ENCODE peak calls at places on chromosomes 6 and 20, in seven cellular contexts. X is sciatic nerve, U is GM19239, L is A549, G is A673, B is T follicular helper cell, M is fibroblast of mammary gland. V is an unnamed sample.

GRCh38 chr6:16436550-16436949 is 198.2 kb downstream of the GMPR start:
- DNase-seq in G (no peak), L (no peak), X (no peak), M (no peak), U (no peak), B (peak), V (no peak)

GRCh38 chr6:89787660-89788338 is 31.8 kb downstream of the MDN1 start:
- DNase-seq in G (no peak), M (no peak), B (no peak), L (no peak), X (no peak), U (no peak), V (no peak)

GRCh38 chr20:40860487-40860902 is 168.1 kb upstream of the TOP1 start:
- DNase-seq in M (peak), B (no peak), G (no peak), U (no peak), L (no peak), X (no peak), V (no peak)

GRCh38 chr6:155170519-155170918 is 93.3 kb upstream of the CLDN20 start:
- DNase-seq in X (no peak), M (no peak), U (no peak), L (no peak), B (no peak), G (no peak), V (no peak)

GRCh38 chr6:157669747-157670216 is 153.3 kb upstream of the SNX9 start:
- DNase-seq in X (peak), M (peak), G (peak), B (no peak), L (peak), U (no peak), V (peak)

GRCh38 chr6:52543729-52544324 is 33.0 kb downstream of the TRAM2 start:
- DNase-seq in M (peak), L (no peak), U (no peak), X (no peak), G (peak), B (no peak), V (no peak)

GRCh38 chr6:32885698-32886286 is 31.8 kb downstream of the PSMB9 start:
- DNase-seq in G (peak), M (peak), L (peak), B (no peak), U (peak), X (no peak), V (peak)

GRCh38 chr6:47700051-47700450 is 1.7 kb downstream of the ADGRF4 start:
- DNase-seq in M (peak), B (no peak), L (peak), X (no peak), G (no peak), U (no peak), V (peak)

GRCh38 chr6:3749991-3750323 is 1.6 kb downstream of the PXDC1 start:
- DNase-seq in U (no peak), B (no peak), M (peak), L (no peak), X (peak), G (peak), V (no peak)

GRCh38 chr6:37668251-37668650 is 29.4 kb downstream of the MDGA1 start:
- DNase-seq in L (peak), X (no peak), M (no peak), G (no peak), U (no peak), B (no peak), V (no peak)

GRCh38 chr6:79750806-79751205 is 119.7 kb downstream of the SH3BGRL2 start:
- DNase-seq in M (no peak), B (no peak), G (peak), X (no peak), U (no peak), L (no peak), V (peak)

GRCh38 chr20:63563186-63563935 is 9.4 kb downstream of the FNDC11 start:
- DNase-seq in U (no peak), B (no peak), X (no peak), L (no peak), G (no peak), M (no peak), V (no peak)

GRCh38 chr20:21503345-21503744 is 10.5 kb downstream of the NKX2-2 start:
- DNase-seq in G (no peak), X (no peak), U (peak), M (peak), L (no peak), B (no peak), V (no peak)

GRCh38 chr20:32958574-32958973 is 45.7 kb downstream of the SUN5 start:
- DNase-seq in U (no peak), X (no peak), L (no peak), M (no peak), B (no peak), G (no peak), V (no peak)

GRCh38 chr6:25928562-25929324 is 1.7 kb downstream of the SLC17A2 start:
- DNase-seq in X (no peak), U (no peak), G (no peak), M (no peak), B (no peak), L (no peak), V (no peak)

GRCh38 chr6:121171879-121172278 is 162.4 kb downstream of the TBC1D32 start:
- DNase-seq in U (no peak), B (no peak), X (no peak), M (no peak), G (no peak), L (no peak), V (no peak)

GRCh38 chr6:167350731-167351655 is 26.1 kb downstream of the TTLL2 start:
- DNase-seq in X (peak), U (peak), G (peak), B (peak), L (peak), M (peak), V (peak)

GRCh38 chr6:41588083-41588482 is 41.9 kb downstream of the FOXP4 start:
- DNase-seq in B (no peak), X (no peak), U (no peak), G (no peak), L (no peak), M (no peak), V (no peak)

GRCh38 chr6:4004249-4004648 is 74.7 kb downstream of the FAM217A start:
- DNase-seq in L (no peak), G (no peak), B (no peak), M (no peak), X (no peak), U (no peak), V (no peak)

GRCh38 chr6:130681028-130681427 is 146.2 kb upstream of the SMLR1 start:
- DNase-seq in L (no peak), U (no peak), B (no peak), G (no peak), M (peak), X (no peak), V (no peak)

GRCh38 chr20:12358006-12358654 is 440.4 kb downstream of the BTBD3 start:
- DNase-seq in G (peak), X (no peak), B (no peak), M (peak), U (no peak), L (no peak), V (no peak)

GRCh38 chr6:165704001-165704748 is 41.1 kb upstream of the PDE10A start:
- DNase-seq in B (no peak), U (no peak), G (no peak), M (peak), X (no peak), L (no peak), V (no peak)

GRCh38 chr6:139028242-139028657 is 295 bp upstream of the ABRACL start:
- DNase-seq in B (no peak), X (no peak), U (no peak), G (no peak), M (peak), L (no peak), V (no peak)

GRCh38 chr20:21076073-21076472 is 30.1 kb downstream of the LINC00237 start:
- DNase-seq in X (no peak), G (no peak), U (no peak), L (no peak), B (no peak), M (no peak), V (no peak)